ENCODE peak calls at places on chromosomes 4 and X, in nine cellular contexts. One of them, this sample, is unnamed.

GRCh38 chrX:41337140-41337539 is 3.2 kb downstream of the DDX3X start:
- DNase-seq in mammary epithelial cell: peak; percentile 17
- DNase-seq in lower lobe of right lung: no peak
- DNase-seq in body of pancreas: no peak
- DNase-seq in K562: no peak
- DNase-seq in cardiac muscle cell: no peak
- DNase-seq in A673: no peak
- DNase-seq in CD8-positive, alpha-beta T cell: no peak
- DNase-seq in sigmoid colon: no peak
- DNase-seq in this sample: no peak

GRCh38 chr4:138707746-138708145 is 307.8 kb upstream of the NOCT start:
- DNase-seq in cardiac muscle cell: no peak
- DNase-seq in CD8-positive, alpha-beta T cell: no peak
- DNase-seq in A673: no peak
- DNase-seq in body of pancreas: no peak
- DNase-seq in sigmoid colon: no peak
- DNase-seq in mammary epithelial cell: no peak
- DNase-seq in K562: no peak
- DNase-seq in lower lobe of right lung: no peak
- DNase-seq in this sample: no peak

GRCh38 chr4:179989975-179990374 is 2253.2 kb upstream of the TENM3 start:
- DNase-seq in lower lobe of right lung: no peak
- DNase-seq in CD8-positive, alpha-beta T cell: no peak
- DNase-seq in A673: no peak
- DNase-seq in cardiac muscle cell: no peak
- DNase-seq in K562: no peak
- DNase-seq in sigmoid colon: no peak
- DNase-seq in mammary epithelial cell: no peak
- DNase-seq in body of pancreas: no peak
- DNase-seq in this sample: no peak

GRCh38 chr4:126614456-126614855 is 1018.3 kb upstream of the INTU start:
- DNase-seq in K562: no peak
- DNase-seq in cardiac muscle cell: no peak
- DNase-seq in lower lobe of right lung: no peak
- DNase-seq in CD8-positive, alpha-beta T cell: no peak
- DNase-seq in A673: peak; percentile 65
- DNase-seq in sigmoid colon: no peak
- DNase-seq in mammary epithelial cell: no peak
- DNase-seq in body of pancreas: no peak
- DNase-seq in this sample: no peak

GRCh38 chr4:10620935-10621488 is 63.6 kb downstream of the CLNK start:
- DNase-seq in lower lobe of right lung: no peak
- DNase-seq in CD8-positive, alpha-beta T cell: no peak
- DNase-seq in sigmoid colon: no peak
- DNase-seq in mammary epithelial cell: no peak
- DNase-seq in cardiac muscle cell: no peak
- DNase-seq in A673: no peak
- DNase-seq in K562: no peak
- DNase-seq in body of pancreas: no peak
- DNase-seq in this sample: no peak

GRCh38 chr4:80101086-80101767 is 28.2 kb upstream of the ANTXR2 start:
- DNase-seq in lower lobe of right lung: no peak
- DNase-seq in body of pancreas: no peak
- DNase-seq in A673: no peak
- DNase-seq in CD8-positive, alpha-beta T cell: no peak
- DNase-seq in K562: no peak
- DNase-seq in sigmoid colon: no peak
- DNase-seq in mammary epithelial cell: no peak
- DNase-seq in cardiac muscle cell: no peak
- DNase-seq in this sample: no peak

GRCh38 chrX:111100191-111100590 is 4.2 kb downstream of the PAK3 start:
- DNase-seq in body of pancreas: no peak
- DNase-seq in CD8-positive, alpha-beta T cell: no peak
- DNase-seq in sigmoid colon: no peak
- DNase-seq in K562: peak; percentile 60
- DNase-seq in mammary epithelial cell: peak; percentile 32
- DNase-seq in A673: peak; percentile 62
- DNase-seq in lower lobe of right lung: no peak
- DNase-seq in cardiac muscle cell: peak; percentile 46
- DNase-seq in this sample: no peak

GRCh38 chr4:159101983-159102622 is 776 bp upstream of the RAPGEF2 start:
- DNase-seq in K562: no peak
- DNase-seq in body of pancreas: no peak
- DNase-seq in lower lobe of right lung: no peak
- DNase-seq in sigmoid colon: no peak
- DNase-seq in mammary epithelial cell: no peak
- DNase-seq in cardiac muscle cell: peak; percentile 20
- DNase-seq in A673: no peak
- DNase-seq in CD8-positive, alpha-beta T cell: no peak
- DNase-seq in this sample: no peak

GRCh38 chrX:39205467-39205866 is 404.2 kb downstream of the MID1IP1 start:
- DNase-seq in K562: no peak
- DNase-seq in CD8-positive, alpha-beta T cell: no peak
- DNase-seq in mammary epithelial cell: no peak
- DNase-seq in lower lobe of right lung: no peak
- DNase-seq in sigmoid colon: no peak
- DNase-seq in A673: no peak
- DNase-seq in body of pancreas: no peak
- DNase-seq in cardiac muscle cell: no peak
- DNase-seq in this sample: no peak

GRCh38 chr4:109749388-109750082 is 19.7 kb upstream of the PLA2G12A start:
- DNase-seq in K562: no peak
- DNase-seq in A673: no peak
- DNase-seq in CD8-positive, alpha-beta T cell: no peak
- DNase-seq in lower lobe of right lung: no peak
- DNase-seq in mammary epithelial cell: no peak
- DNase-seq in body of pancreas: peak; percentile 39
- DNase-seq in cardiac muscle cell: no peak
- DNase-seq in sigmoid colon: no peak
- DNase-seq in this sample: no peak

GRCh38 chr4:153022233-153022632 is 86.1 kb downstream of the FHDC1 start:
- DNase-seq in K562: no peak
- DNase-seq in CD8-positive, alpha-beta T cell: no peak
- DNase-seq in body of pancreas: peak; percentile 29
- DNase-seq in A673: no peak
- DNase-seq in sigmoid colon: no peak
- DNase-seq in cardiac muscle cell: no peak
- DNase-seq in lower lobe of right lung: peak; percentile 78
- DNase-seq in mammary epithelial cell: peak; percentile 88
- DNase-seq in this sample: peak; percentile 86

GRCh38 chrX:24260827-24261550 is 52.9 kb downstream of the SUPT20HL2 start:
- DNase-seq in K562: no peak
- DNase-seq in CD8-positive, alpha-beta T cell: peak; percentile 10
- DNase-seq in sigmoid colon: peak; percentile 81
- DNase-seq in A673: no peak
- DNase-seq in cardiac muscle cell: peak; percentile 82
- DNase-seq in mammary epithelial cell: no peak
- DNase-seq in body of pancreas: peak; percentile 64
- DNase-seq in lower lobe of right lung: peak; percentile 53
- DNase-seq in this sample: no peak

GRCh38 chr4:186829740-186830449 is 106.2 kb upstream of the FAT1 start:
- DNase-seq in CD8-positive, alpha-beta T cell: no peak
- DNase-seq in sigmoid colon: no peak
- DNase-seq in body of pancreas: no peak
- DNase-seq in K562: peak; percentile 44
- DNase-seq in lower lobe of right lung: no peak
- DNase-seq in mammary epithelial cell: no peak
- DNase-seq in cardiac muscle cell: peak; percentile 92
- DNase-seq in A673: no peak
- DNase-seq in this sample: no peak

GRCh38 chr4:180106997-180107396 is 2136.2 kb upstream of the TENM3 start:
- DNase-seq in sigmoid colon: no peak
- DNase-seq in A673: peak; percentile 48
- DNase-seq in lower lobe of right lung: no peak
- DNase-seq in K562: no peak
- DNase-seq in body of pancreas: no peak
- DNase-seq in cardiac muscle cell: no peak
- DNase-seq in mammary epithelial cell: no peak
- DNase-seq in CD8-positive, alpha-beta T cell: no peak
- DNase-seq in this sample: no peak

GRCh38 chr4:41542526-41543270 is 4.7 kb downstream of the LIMCH1 start:
- DNase-seq in K562: no peak
- DNase-seq in mammary epithelial cell: no peak
- DNase-seq in lower lobe of right lung: no peak
- DNase-seq in A673: no peak
- DNase-seq in body of pancreas: no peak
- DNase-seq in sigmoid colon: no peak
- DNase-seq in CD8-positive, alpha-beta T cell: no peak
- DNase-seq in cardiac muscle cell: peak; percentile 33
- DNase-seq in this sample: no peak

GRCh38 chr4:53498712-53499111 is 92.6 kb downstream of the LNX1 start:
- DNase-seq in lower lobe of right lung: no peak
- DNase-seq in CD8-positive, alpha-beta T cell: no peak
- DNase-seq in body of pancreas: no peak
- DNase-seq in sigmoid colon: no peak
- DNase-seq in A673: no peak
- DNase-seq in mammary epithelial cell: no peak
- DNase-seq in K562: no peak
- DNase-seq in cardiac muscle cell: no peak
- DNase-seq in this sample: no peak
- TF ChIP-seq CTCF in lower lobe of right lung: no peak
- TF ChIP-seq CTCF in CD8-positive, alpha-beta T cell: no peak
- TF ChIP-seq CTCF in body of pancreas: no peak
- TF ChIP-seq CTCF in sigmoid colon: no peak
- TF ChIP-seq CTCF in A673: no peak
- TF ChIP-seq CTCF in mammary epithelial cell: no peak
- TF ChIP-seq CTCF in K562: no peak
- TF ChIP-seq CTCF in cardiac muscle cell: no peak
- TF ChIP-seq CTCF in this sample: no peak

DNA sequence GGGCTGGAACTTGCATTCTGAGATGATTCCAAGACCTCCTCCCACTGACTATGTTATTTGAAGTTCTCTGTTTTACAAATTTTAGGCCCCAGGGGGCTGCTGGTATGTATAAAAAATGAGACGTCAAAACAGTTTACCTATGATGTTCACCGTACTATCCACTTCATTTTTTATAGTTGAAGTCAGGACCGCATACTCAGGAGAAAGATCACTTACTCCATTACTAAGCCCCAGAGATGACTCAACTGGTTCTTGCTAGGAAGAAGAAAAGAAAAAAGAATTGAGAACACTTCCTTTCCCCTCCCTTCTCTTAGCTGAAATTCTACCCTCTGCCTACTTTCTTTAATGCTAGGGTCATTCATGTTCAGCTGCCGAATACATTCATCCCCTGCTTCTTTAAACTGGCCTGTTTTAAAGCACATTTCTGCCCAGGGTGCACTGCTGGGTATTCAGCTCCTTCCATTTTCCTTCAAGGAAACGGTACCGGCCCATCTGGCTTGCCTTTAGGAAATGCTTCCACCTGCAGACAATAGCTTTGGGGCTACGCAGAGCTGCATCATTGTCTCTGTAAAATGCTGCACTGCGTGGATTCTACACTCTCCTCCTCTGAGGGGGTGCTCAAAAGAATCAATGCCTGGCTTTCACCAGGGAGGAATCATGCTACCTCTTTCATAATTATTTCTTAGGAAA is 66.2 kb downstream of the IRF2 start:
- DNase-seq in sigmoid colon: no peak
- DNase-seq in A673: peak; percentile 60
- DNase-seq in K562: no peak
- DNase-seq in lower lobe of right lung: no peak
- DNase-seq in mammary epithelial cell: peak; percentile 72
- DNase-seq in body of pancreas: no peak
- DNase-seq in cardiac muscle cell: peak; percentile 64
- DNase-seq in CD8-positive, alpha-beta T cell: no peak
- DNase-seq in this sample: no peak
- H3K36me3 ChIP-seq in sigmoid colon: peaks cover 36% of the 10 kb centered on the region
- H3K36me3 ChIP-seq in A673: peaks cover 22% of the 10 kb centered on the region
- H3K36me3 ChIP-seq in K562: peaks cover 11% of the 10 kb centered on the region
- H3K36me3 ChIP-seq in lower lobe of right lung: peaks cover 68% of the 10 kb centered on the region
- H3K36me3 ChIP-seq in mammary epithelial cell: peaks cover 8% of the 10 kb centered on the region
- H3K36me3 ChIP-seq in body of pancreas: peaks cover 5% of the 10 kb centered on the region
- H3K36me3 ChIP-seq in cardiac muscle cell: no peaks in the 10 kb centered on the region
- H3K36me3 ChIP-seq in CD8-positive, alpha-beta T cell: peaks cover 32% of the 10 kb centered on the region
- H3K36me3 ChIP-seq in this sample: peaks cover 64% of the 10 kb centered on the region

GRCh38 chr4:128342762-128343161 is 55.1 kb upstream of the PGRMC2 start:
- DNase-seq in CD8-positive, alpha-beta T cell: no peak
- DNase-seq in lower lobe of right lung: no peak
- DNase-seq in A673: no peak
- DNase-seq in body of pancreas: no peak
- DNase-seq in mammary epithelial cell: no peak
- DNase-seq in sigmoid colon: no peak
- DNase-seq in K562: no peak
- DNase-seq in cardiac muscle cell: no peak
- DNase-seq in this sample: no peak

GRCh38 chr4:128338634-128339355 is 51.2 kb upstream of the PGRMC2 start:
- DNase-seq in sigmoid colon: no peak
- DNase-seq in body of pancreas: no peak
- DNase-seq in CD8-positive, alpha-beta T cell: no peak
- DNase-seq in mammary epithelial cell: peak; percentile 73
- DNase-seq in K562: peak; percentile 29
- DNase-seq in cardiac muscle cell: peak; percentile 92
- DNase-seq in lower lobe of right lung: no peak
- DNase-seq in A673: no peak
- DNase-seq in this sample: no peak

GRCh38 chr4:128345650-128346049 is 58.0 kb upstream of the PGRMC2 start:
- DNase-seq in cardiac muscle cell: no peak
- DNase-seq in sigmoid colon: no peak
- DNase-seq in A673: no peak
- DNase-seq in lower lobe of right lung: no peak
- DNase-seq in mammary epithelial cell: no peak
- DNase-seq in body of pancreas: no peak
- DNase-seq in K562: no peak
- DNase-seq in CD8-positive, alpha-beta T cell: no peak
- DNase-seq in this sample: no peak

GRCh38 chr4:128337863-128338262 is 50.2 kb upstream of the PGRMC2 start:
- DNase-seq in body of pancreas: no peak
- DNase-seq in A673: no peak
- DNase-seq in sigmoid colon: no peak
- DNase-seq in K562: no peak
- DNase-seq in mammary epithelial cell: no peak
- DNase-seq in cardiac muscle cell: no peak
- DNase-seq in lower lobe of right lung: no peak
- DNase-seq in CD8-positive, alpha-beta T cell: no peak
- DNase-seq in this sample: no peak

DNA sequence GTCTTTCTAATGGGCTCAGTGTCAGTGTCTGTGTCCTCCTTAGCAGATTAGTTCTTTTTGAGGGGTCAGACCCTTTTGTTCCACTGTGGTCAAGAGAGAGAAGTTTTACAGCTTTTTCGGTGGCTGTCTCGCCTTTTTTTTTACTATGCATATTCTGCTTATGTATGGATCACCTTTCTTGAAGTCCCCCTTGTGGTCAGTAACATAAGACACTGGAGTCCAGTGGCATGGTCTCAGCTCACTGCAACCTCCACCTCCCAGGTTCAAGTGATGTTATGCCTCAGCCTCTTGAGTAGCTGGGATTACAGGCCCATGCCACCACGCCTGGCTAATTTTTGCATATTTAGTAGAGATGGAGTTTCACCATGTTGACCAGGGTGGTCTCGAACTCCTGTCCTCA is 54.0 kb upstream of the PGRMC2 start:
- DNase-seq in K562: no peak
- DNase-seq in mammary epithelial cell: no peak
- DNase-seq in body of pancreas: no peak
- DNase-seq in sigmoid colon: no peak
- DNase-seq in CD8-positive, alpha-beta T cell: no peak
- DNase-seq in lower lobe of right lung: no peak
- DNase-seq in A673: no peak
- DNase-seq in cardiac muscle cell: no peak
- DNase-seq in this sample: no peak
- H3K27ac ChIP-seq in K562: no peak overlapping the region
- H3K27ac ChIP-seq in mammary epithelial cell: no peak overlapping the region
- H3K27ac ChIP-seq in body of pancreas: no peak overlapping the region
- H3K27ac ChIP-seq in sigmoid colon: no peak overlapping the region
- H3K27ac ChIP-seq in CD8-positive, alpha-beta T cell: no peak overlapping the region
- H3K27ac ChIP-seq in lower lobe of right lung: no peak overlapping the region
- H3K27ac ChIP-seq in A673: no peak overlapping the region
- H3K27ac ChIP-seq in cardiac muscle cell: no peak overlapping the region
- H3K27ac ChIP-seq in this sample: no peak overlapping the region

GRCh38 chrX:130117166-130117565 is 6.9 kb upstream of the ELF4 start:
- DNase-seq in mammary epithelial cell: no peak
- DNase-seq in A673: no peak
- DNase-seq in body of pancreas: no peak
- DNase-seq in lower lobe of right lung: no peak
- DNase-seq in K562: no peak
- DNase-seq in sigmoid colon: no peak
- DNase-seq in cardiac muscle cell: no peak
- DNase-seq in CD8-positive, alpha-beta T cell: no peak
- DNase-seq in this sample: no peak
- TF ChIP-seq CTCF in mammary epithelial cell: no peak
- TF ChIP-seq CTCF in A673: no peak
- TF ChIP-seq CTCF in body of pancreas: no peak
- TF ChIP-seq CTCF in lower lobe of right lung: no peak
- TF ChIP-seq CTCF in K562: peak; percentile 7
- TF ChIP-seq CTCF in sigmoid colon: no peak
- TF ChIP-seq CTCF in cardiac muscle cell: no peak
- TF ChIP-seq CTCF in CD8-positive, alpha-beta T cell: no peak
- TF ChIP-seq CTCF in this sample: no peak

This sample was measured in upper lobe of right lung.